ENCODE peak calls at places on chromosomes 12 and 14, in nine cellular contexts. W is AG09309; Y is mesenteric fat pad; X is M059J; C is midbrain; R is HFFc6; H is activated CD4-positive, alpha-beta T cell treated with anti-CD3 and anti-CD28 coated beads for 24 hours; I is SJCRH30; E is central memory CD8-positive, alpha-beta T cell. U is an unnamed sample.

GRCh38 chr12:106774808-106775524 is 484 bp downstream of the RIC8B start:
- DNase-seq in W (no peak), Y (no peak), X (no peak), C (no peak), R (no peak), H (no peak), I (peak; percentile 29), E (no peak), U (no peak)

GRCh38 chr12:66942741-66943465 is 264.0 kb upstream of the GRIP1 start:
- DNase-seq in W (no peak), Y (no peak), X (no peak), C (no peak), R (no peak), H (no peak), I (peak; percentile 4), E (no peak), U (no peak)

GRCh38 chr12:131266591-131267467 is 313.1 kb downstream of the ADGRD1 start:
- DNase-seq in W (no peak), Y (no peak), X (no peak), C (no peak), R (no peak), H (no peak), I (no peak), E (no peak), U (no peak)

GRCh38 chr14:95319312-95320075 is at the start of gene CLMN:
- DNase-seq in W (no peak), Y (no peak), X (no peak), C (peak; percentile 48), R (no peak), H (peak; percentile 5), I (peak; percentile 71), E (no peak), U (no peak)

GRCh38 chr12:10393291-10393690 is 3.5 kb upstream of the KLRK1 start:
- DNase-seq in W (no peak), Y (no peak), X (no peak), C (no peak), R (no peak), H (no peak), I (no peak), E (no peak), U (no peak)

GRCh38 chr12:76641961-76642360 is 82.4 kb upstream of the OSBPL8 start:
- DNase-seq in W (no peak), Y (no peak), X (no peak), C (no peak), R (no peak), H (no peak), I (no peak), E (no peak), U (no peak)

GRCh38 chr12:6347367-6348338 is 5.8 kb upstream of the TNFRSF1A start:
- DNase-seq in W (no peak), Y (no peak), X (peak; percentile 66), C (no peak), R (no peak), H (no peak), I (no peak), E (no peak), U (no peak)

GRCh38 chr12:386651-387050 is 2.5 kb downstream of the KDM5A start:
- DNase-seq in W (no peak), Y (no peak), X (peak; percentile 66), C (no peak), R (peak; percentile 36), H (no peak), I (no peak), E (no peak), U (no peak)

GRCh38 chr12:2967651-2968050 is 8.5 kb downstream of the TEAD4 start:
- DNase-seq in W (no peak), Y (no peak), X (no peak), C (no peak), R (no peak), H (no peak), I (no peak), E (no peak), U (no peak)

GRCh38 chr12:106058256-106059182 is 80.2 kb downstream of the NUAK1 start:
- DNase-seq in W (peak; percentile 28), Y (no peak), X (peak; percentile 55), C (no peak), R (peak; percentile 60), H (no peak), I (no peak), E (no peak), U (no peak)

GRCh38 chr14:51850651-51851050 is 9.8 kb upstream of the GNG2 start:
- DNase-seq in W (no peak), Y (no peak), X (no peak), C (no peak), R (no peak), H (no peak), I (no peak), E (no peak), U (no peak)

GRCh38 chr12:110622582-110622981 is 8.7 kb downstream of the TCTN1 start:
- DNase-seq in W (no peak), Y (no peak), X (no peak), C (no peak), R (no peak), H (no peak), I (no peak), E (no peak), U (no peak)

GRCh38 chr12:31105668-31106067 is 32.0 kb downstream of the DDX11 start:
- DNase-seq in W (no peak), Y (peak; percentile 68), X (no peak), C (no peak), R (no peak), H (no peak), I (no peak), E (no peak), U (no peak)

GRCh38 chr12:87967871-87968270 is 61.3 kb downstream of the C12orf50 start:
- DNase-seq in W (no peak), Y (no peak), X (peak; percentile 8), C (no peak), R (no peak), H (no peak), I (no peak), E (no peak), U (no peak)

GRCh38 chr14:94689218-94689984 is 77.2 kb downstream of the SERPINA3 start:
- DNase-seq in W (no peak), Y (no peak), X (peak; percentile 16), C (peak; percentile 76), R (no peak), H (peak; percentile 53), I (peak; percentile 49), E (no peak), U (no peak)

GRCh38 chr14:35975814-35976213 is 149.7 kb downstream of the BRMS1L start:
- DNase-seq in W (no peak), Y (no peak), X (no peak), C (no peak), R (no peak), H (no peak), I (no peak), E (no peak), U (no peak)

GRCh38 chr14:24243336-24243836 is 963 bp upstream of the TINF2 start:
- DNase-seq in W (no peak), Y (peak; percentile 68), X (peak; percentile 34), C (no peak), R (no peak), H (no peak), I (no peak), E (no peak), U (peak; percentile 30)

GRCh38 chr12:65067383-65067782 is 53.7 kb downstream of the WIF1 start:
- DNase-seq in W (no peak), Y (no peak), X (no peak), C (no peak), R (no peak), H (no peak), I (no peak), E (no peak), U (no peak)

GRCh38 chr14:67359319-67359774 is 257 bp downstream of the ATP6V1D start:
- DNase-seq in W (no peak), Y (no peak), X (peak; percentile 73), C (no peak), R (peak; percentile 65), H (no peak), I (peak; percentile 35), E (no peak), U (no peak)

GRCh38 chr12:78146365-78146772 is 315.7 kb downstream of the NAV3 start:
- DNase-seq in W (peak; percentile 16), Y (no peak), X (peak; percentile 29), C (peak; percentile 32), R (peak; percentile 34), H (no peak), I (no peak), E (no peak), U (peak; percentile 29)

GRCh38 chr14:98186140-98186539 is 1085.9 kb downstream of the BCL11B start:
- DNase-seq in W (no peak), Y (no peak), X (no peak), C (no peak), R (no peak), H (no peak), I (no peak), E (no peak), U (no peak)

GRCh38 chr14:88974991-88975835 is 150.8 kb downstream of the TTC8 start:
- DNase-seq in W (peak; percentile 21), Y (no peak), X (no peak), C (peak; percentile 5), R (no peak), H (no peak), I (no peak), E (no peak), U (no peak)

GRCh38 chr12:34406996-34407300 is 384.7 kb downstream of the ALG10 start:
- DNase-seq in W (no peak), Y (peak; percentile 39), X (no peak), C (no peak), R (no peak), H (no peak), I (no peak), E (no peak), U (no peak)

GRCh38 chr12:114263031-114263825 is 142.7 kb downstream of the TBX5 start:
- DNase-seq in W (no peak), Y (no peak), X (no peak), C (no peak), R (no peak), H (no peak), I (no peak), E (no peak), U (no peak)

U was measured in NCI-H2029 treated with DMSO at 0.1 percent for 48 hours.